ENCODE peak calls at places on chromosomes 5 and 9, in eight cellular contexts. T, C, Q, A, K, V, L and H are unnamed samples.

GRCh38 chr9:33143241-33143642 is 23.9 kb downstream of the B4GALT1 start:
- DNase-seq in T (no peak), C (no peak), Q (no peak), A (no peak), K (no peak), V (no peak), L (no peak), H (no peak)

GRCh38 chr9:91116226-91116625 is 245.5 kb downstream of the AUH start:
- DNase-seq in T (no peak), C (no peak), Q (no peak), A (no peak), K (no peak), V (no peak), L (no peak), H (no peak)

GRCh38 chr5:132772291-132773070 is 4.6 kb downstream of the SEPTIN8 start:
- DNase-seq in T (no peak), C (no peak), Q (no peak), A (no peak), K (no peak), V (no peak), L (no peak), H (no peak)

GRCh38 chr5:149697001-149697400 is 33.1 kb upstream of the PPARGC1B start:
- DNase-seq in T (no peak), C (no peak), Q (no peak), A (no peak), K (no peak), V (no peak), L (no peak), H (no peak)

GRCh38 chr9:38362912-38363588 is 29.5 kb upstream of the ALDH1B1 start:
- DNase-seq in T (peak; percentile 63), C (no peak), Q (peak; percentile 10), A (peak; percentile 32), K (no peak), V (peak; percentile 28), L (peak; percentile 52), H (no peak)

GRCh38 chr5:4837489-4838058 is 302.6 kb upstream of the ADAMTS16 start:
- DNase-seq in T (no peak), C (no peak), Q (no peak), A (no peak), K (no peak), V (no peak), L (no peak), H (no peak)

GRCh38 chr9:131027048-131027871 is 18.3 kb downstream of the LAMC3 start:
- DNase-seq in T (no peak), C (no peak), Q (no peak), A (no peak), K (no peak), V (no peak), L (no peak), H (no peak)

GRCh38 chr9:74742792-74743389 is 144.8 kb downstream of the TRPM6 start:
- DNase-seq in T (peak; percentile 50), C (peak; percentile 5), Q (peak; percentile 17), A (no peak), K (no peak), V (no peak), L (peak; percentile 44), H (no peak)